ENCODE peak calls at places on chromosomes 11 and 22, in nine cellular contexts. One of them, this sample, is unnamed.

GRCh38 chr11:14036495-14036894 is 74.0 kb downstream of the SPON1 start:
- DNase-seq in endothelial cell: no peak
- DNase-seq in RWPE1: peak; percentile 42
- DNase-seq in astrocyte of the spinal cord: no peak
- DNase-seq in GM20000: no peak
- DNase-seq in cardiac muscle cell: no peak
- DNase-seq in fibroblast of pulmonary artery: no peak
- DNase-seq in type B pancreatic cell: no peak
- DNase-seq in fibroblast of lung: no peak
- DNase-seq in this sample: peak; percentile 90

GRCh38 chr11:130839950-130840666 is 76.2 kb downstream of the SNX19 start:
- DNase-seq in cardiac muscle cell: peak; percentile 79
- DNase-seq in GM20000: no peak
- DNase-seq in RWPE1: no peak
- DNase-seq in astrocyte of the spinal cord: peak; percentile 61
- DNase-seq in endothelial cell: no peak
- DNase-seq in type B pancreatic cell: no peak
- DNase-seq in fibroblast of pulmonary artery: peak; percentile 75
- DNase-seq in fibroblast of lung: peak; percentile 88
- DNase-seq in this sample: no peak

GRCh38 chr11:33437529-33437928 is 180.3 kb downstream of the HIPK3 start:
- DNase-seq in astrocyte of the spinal cord: no peak
- DNase-seq in fibroblast of pulmonary artery: no peak
- DNase-seq in RWPE1: no peak
- DNase-seq in GM20000: no peak
- DNase-seq in fibroblast of lung: no peak
- DNase-seq in cardiac muscle cell: no peak
- DNase-seq in endothelial cell: no peak
- DNase-seq in type B pancreatic cell: no peak
- DNase-seq in this sample: no peak

GRCh38 chr22:38317995-38318715 is 922 bp upstream of the CSNK1E start:
- DNase-seq in fibroblast of pulmonary artery: peak; percentile 91
- DNase-seq in RWPE1: peak; percentile 90
- DNase-seq in GM20000: no peak
- DNase-seq in type B pancreatic cell: no peak
- DNase-seq in cardiac muscle cell: peak; percentile 88
- DNase-seq in fibroblast of lung: peak; percentile 84
- DNase-seq in endothelial cell: peak; percentile 38
- DNase-seq in astrocyte of the spinal cord: peak; percentile 94
- DNase-seq in this sample: peak; percentile 99

GRCh38 chr11:69637956-69638871 is 2.7 kb upstream of the CCND1 start:
- DNase-seq in fibroblast of pulmonary artery: peak; percentile 64
- DNase-seq in RWPE1: no peak
- DNase-seq in astrocyte of the spinal cord: peak; percentile 81
- DNase-seq in cardiac muscle cell: peak; percentile 73
- DNase-seq in endothelial cell: peak; percentile 74
- DNase-seq in fibroblast of lung: peak; percentile 82
- DNase-seq in type B pancreatic cell: peak; percentile 81
- DNase-seq in GM20000: no peak
- DNase-seq in this sample: peak; percentile 33

GRCh38 chr11:33016654-33017053 is 976 bp downstream of the DEPDC7 start:
- DNase-seq in endothelial cell: no peak
- DNase-seq in RWPE1: no peak
- DNase-seq in fibroblast of lung: no peak
- DNase-seq in fibroblast of pulmonary artery: no peak
- DNase-seq in GM20000: no peak
- DNase-seq in type B pancreatic cell: no peak
- DNase-seq in astrocyte of the spinal cord: no peak
- DNase-seq in cardiac muscle cell: no peak
- DNase-seq in this sample: peak; percentile 16

GRCh38 chr11:88454881-88455280 is 117.3 kb upstream of the CTSC start:
- DNase-seq in RWPE1: peak; percentile 45
- DNase-seq in GM20000: no peak
- DNase-seq in endothelial cell: no peak
- DNase-seq in fibroblast of pulmonary artery: no peak
- DNase-seq in astrocyte of the spinal cord: no peak
- DNase-seq in fibroblast of lung: peak; percentile 33
- DNase-seq in cardiac muscle cell: no peak
- DNase-seq in type B pancreatic cell: no peak
- DNase-seq in this sample: peak; percentile 84

GRCh38 chr11:100815787-100816330 is 128.8 kb downstream of the ARHGAP42 start:
- DNase-seq in type B pancreatic cell: no peak
- DNase-seq in fibroblast of lung: no peak
- DNase-seq in astrocyte of the spinal cord: no peak
- DNase-seq in RWPE1: no peak
- DNase-seq in endothelial cell: no peak
- DNase-seq in fibroblast of pulmonary artery: no peak
- DNase-seq in cardiac muscle cell: no peak
- DNase-seq in GM20000: no peak
- DNase-seq in this sample: no peak

GRCh38 chr11:12377106-12377823 is at the start of gene PARVA:
- DNase-seq in RWPE1: peak; percentile 50
- DNase-seq in GM20000: no peak
- DNase-seq in astrocyte of the spinal cord: peak; percentile 78
- DNase-seq in fibroblast of lung: peak; percentile 78
- DNase-seq in fibroblast of pulmonary artery: peak; percentile 88
- DNase-seq in type B pancreatic cell: peak; percentile 79
- DNase-seq in cardiac muscle cell: peak; percentile 93
- DNase-seq in endothelial cell: peak; percentile 79
- DNase-seq in this sample: peak; percentile 47

GRCh38 chr11:103651341-103651998 is 385.0 kb upstream of the DDI1 start:
- DNase-seq in GM20000: no peak
- DNase-seq in cardiac muscle cell: no peak
- DNase-seq in fibroblast of lung: no peak
- DNase-seq in type B pancreatic cell: no peak
- DNase-seq in astrocyte of the spinal cord: no peak
- DNase-seq in RWPE1: no peak
- DNase-seq in endothelial cell: no peak
- DNase-seq in fibroblast of pulmonary artery: no peak
- DNase-seq in this sample: no peak

GRCh38 chr11:14642873-14643696 is 519 bp upstream of the PDE3B start:
- DNase-seq in endothelial cell: no peak
- DNase-seq in fibroblast of lung: no peak
- DNase-seq in fibroblast of pulmonary artery: no peak
- DNase-seq in RWPE1: no peak
- DNase-seq in cardiac muscle cell: no peak
- DNase-seq in astrocyte of the spinal cord: no peak
- DNase-seq in type B pancreatic cell: no peak
- DNase-seq in GM20000: peak; percentile 23
- DNase-seq in this sample: no peak

GRCh38 chr22:25111579-25112517 is 87.8 kb upstream of the CRYBB3 start:
- DNase-seq in RWPE1: no peak
- DNase-seq in cardiac muscle cell: no peak
- DNase-seq in type B pancreatic cell: no peak
- DNase-seq in GM20000: peak; percentile 19
- DNase-seq in endothelial cell: peak; percentile 28
- DNase-seq in fibroblast of lung: no peak
- DNase-seq in astrocyte of the spinal cord: no peak
- DNase-seq in fibroblast of pulmonary artery: no peak
- DNase-seq in this sample: no peak

GRCh38 chr22:26617251-26618199 is at the start of gene CRYBB1:
- DNase-seq in fibroblast of pulmonary artery: no peak
- DNase-seq in type B pancreatic cell: no peak
- DNase-seq in fibroblast of lung: peak; percentile 31
- DNase-seq in endothelial cell: no peak
- DNase-seq in astrocyte of the spinal cord: no peak
- DNase-seq in GM20000: no peak
- DNase-seq in RWPE1: no peak
- DNase-seq in cardiac muscle cell: peak; percentile 40
- DNase-seq in this sample: no peak

GRCh38 chr11:75347781-75348613 is 3.5 kb downstream of the ARRB1 start:
- DNase-seq in fibroblast of lung: peak; percentile 98
- DNase-seq in astrocyte of the spinal cord: peak; percentile 83
- DNase-seq in RWPE1: no peak
- DNase-seq in GM20000: no peak
- DNase-seq in endothelial cell: peak; percentile 3
- DNase-seq in cardiac muscle cell: peak; percentile 91
- DNase-seq in type B pancreatic cell: no peak
- DNase-seq in fibroblast of pulmonary artery: peak; percentile 89
- DNase-seq in this sample: peak; percentile 76

GRCh38 chr11:134509381-134510068 is 97.5 kb upstream of the B3GAT1 start:
- DNase-seq in RWPE1: no peak
- DNase-seq in cardiac muscle cell: no peak
- DNase-seq in type B pancreatic cell: no peak
- DNase-seq in endothelial cell: no peak
- DNase-seq in fibroblast of pulmonary artery: no peak
- DNase-seq in astrocyte of the spinal cord: no peak
- DNase-seq in GM20000: no peak
- DNase-seq in fibroblast of lung: no peak
- DNase-seq in this sample: no peak

GRCh38 chr11:28903716-28904115 is 795.5 kb downstream of the METTL15 start:
- DNase-seq in fibroblast of lung: peak; percentile 24
- DNase-seq in astrocyte of the spinal cord: peak; percentile 27
- DNase-seq in RWPE1: no peak
- DNase-seq in GM20000: no peak
- DNase-seq in fibroblast of pulmonary artery: peak; percentile 35
- DNase-seq in type B pancreatic cell: no peak
- DNase-seq in endothelial cell: no peak
- DNase-seq in cardiac muscle cell: peak; percentile 65
- DNase-seq in this sample: no peak

GRCh38 chr22:47335958-47336357 is 573.5 kb downstream of the TBC1D22A start:
- DNase-seq in fibroblast of pulmonary artery: no peak
- DNase-seq in type B pancreatic cell: no peak
- DNase-seq in endothelial cell: no peak
- DNase-seq in GM20000: no peak
- DNase-seq in cardiac muscle cell: no peak
- DNase-seq in astrocyte of the spinal cord: no peak
- DNase-seq in RWPE1: no peak
- DNase-seq in fibroblast of lung: no peak
- DNase-seq in this sample: no peak

GRCh38 chr11:57761301-57762234 is at the start of gene CTNND1:
- DNase-seq in RWPE1: peak; percentile 100
- DNase-seq in astrocyte of the spinal cord: peak; percentile 99
- DNase-seq in endothelial cell: peak; percentile 70
- DNase-seq in GM20000: peak; percentile 89
- DNase-seq in fibroblast of lung: peak; percentile 99
- DNase-seq in fibroblast of pulmonary artery: peak; percentile 99
- DNase-seq in cardiac muscle cell: peak; percentile 99
- DNase-seq in type B pancreatic cell: peak; percentile 79
- DNase-seq in this sample: peak; percentile 96

GRCh38 chr11:43119275-43119970 is 192.4 kb upstream of the API5 start:
- DNase-seq in endothelial cell: no peak
- DNase-seq in astrocyte of the spinal cord: no peak
- DNase-seq in cardiac muscle cell: no peak
- DNase-seq in type B pancreatic cell: no peak
- DNase-seq in GM20000: no peak
- DNase-seq in RWPE1: no peak
- DNase-seq in fibroblast of pulmonary artery: no peak
- DNase-seq in fibroblast of lung: no peak
- DNase-seq in this sample: peak; percentile 1

GRCh38 chr11:71423181-71423790 is 24.9 kb downstream of the DHCR7 start:
- DNase-seq in RWPE1: no peak
- DNase-seq in fibroblast of lung: no peak
- DNase-seq in type B pancreatic cell: no peak
- DNase-seq in cardiac muscle cell: no peak
- DNase-seq in fibroblast of pulmonary artery: no peak
- DNase-seq in GM20000: no peak
- DNase-seq in astrocyte of the spinal cord: no peak
- DNase-seq in endothelial cell: no peak
- DNase-seq in this sample: no peak

GRCh38 chr11:132858203-132858602 is 674.1 kb downstream of the OPCML start:
- DNase-seq in fibroblast of pulmonary artery: peak; percentile 23
- DNase-seq in RWPE1: no peak
- DNase-seq in GM20000: no peak
- DNase-seq in type B pancreatic cell: no peak
- DNase-seq in cardiac muscle cell: peak; percentile 62
- DNase-seq in endothelial cell: peak; percentile 20
- DNase-seq in fibroblast of lung: peak; percentile 36
- DNase-seq in astrocyte of the spinal cord: peak; percentile 39
- DNase-seq in this sample: peak; percentile 46
- TF ChIP-seq CTCF in fibroblast of pulmonary artery: peak; percentile 21
- TF ChIP-seq CTCF in RWPE1: no peak
- TF ChIP-seq CTCF in GM20000: no peak
- TF ChIP-seq CTCF in type B pancreatic cell: peak; percentile 58
- TF ChIP-seq CTCF in cardiac muscle cell: peak; percentile 56
- TF ChIP-seq CTCF in endothelial cell: no peak
- TF ChIP-seq CTCF in fibroblast of lung: peak; percentile 49
- TF ChIP-seq CTCF in astrocyte of the spinal cord: peak; percentile 45
- TF ChIP-seq CTCF in this sample: peak; percentile 38

GRCh38 chr11:116553482-116553881 is 219.3 kb downstream of the BUD13 start:
- DNase-seq in astrocyte of the spinal cord: no peak
- DNase-seq in RWPE1: no peak
- DNase-seq in type B pancreatic cell: no peak
- DNase-seq in fibroblast of pulmonary artery: no peak
- DNase-seq in endothelial cell: no peak
- DNase-seq in cardiac muscle cell: no peak
- DNase-seq in fibroblast of lung: no peak
- DNase-seq in GM20000: no peak
- DNase-seq in this sample: no peak
- TF ChIP-seq CTCF in astrocyte of the spinal cord: no peak
- TF ChIP-seq CTCF in RWPE1: no peak
- TF ChIP-seq CTCF in type B pancreatic cell: peak; percentile 13
- TF ChIP-seq CTCF in fibroblast of pulmonary artery: no peak
- TF ChIP-seq CTCF in endothelial cell: no peak
- TF ChIP-seq CTCF in cardiac muscle cell: no peak
- TF ChIP-seq CTCF in fibroblast of lung: no peak
- TF ChIP-seq CTCF in GM20000: no peak
- TF ChIP-seq CTCF in this sample: no peak

DNA sequence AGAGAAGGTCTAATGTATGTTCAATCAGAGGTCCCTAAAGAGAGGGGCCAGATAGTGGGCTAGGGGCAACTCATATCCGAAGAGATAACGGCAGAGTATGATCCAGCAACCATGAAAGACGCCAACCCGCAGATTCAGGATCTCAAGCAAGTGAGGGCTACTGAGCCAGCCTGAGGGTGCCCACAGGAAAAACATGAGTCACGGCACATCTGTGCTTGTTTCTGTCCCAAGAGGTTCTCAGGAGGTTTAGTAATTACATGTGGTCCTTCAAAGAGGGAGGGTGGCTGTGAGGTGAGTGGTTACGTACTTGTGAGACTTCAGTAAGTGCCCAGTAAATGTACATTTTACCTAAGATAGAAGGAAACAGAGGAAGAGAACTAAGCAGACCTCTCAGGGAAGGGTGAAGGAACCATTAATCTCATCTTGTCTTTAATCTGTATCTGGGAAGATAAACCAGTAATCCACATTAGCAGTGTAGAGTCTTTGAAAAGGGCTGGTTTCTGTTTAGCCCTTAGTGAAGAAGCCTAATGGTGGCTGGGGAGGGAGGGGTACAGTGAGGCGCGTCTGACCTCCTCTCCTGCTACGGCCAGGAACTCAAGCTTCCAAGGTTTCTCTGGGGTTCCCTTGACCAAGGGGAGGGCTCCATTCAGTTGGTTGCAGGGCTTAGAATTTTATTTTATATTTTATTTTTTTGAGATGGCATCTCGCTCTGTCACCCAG is 10.2 kb downstream of the SIRT3 start:
- DNase-seq in fibroblast of pulmonary artery: peak; percentile 25
- DNase-seq in RWPE1: no peak
- DNase-seq in astrocyte of the spinal cord: peak; percentile 37
- DNase-seq in GM20000: no peak
- DNase-seq in type B pancreatic cell: no peak
- DNase-seq in endothelial cell: no peak
- DNase-seq in fibroblast of lung: no peak
- DNase-seq in cardiac muscle cell: peak; percentile 25
- DNase-seq in this sample: peak; percentile 71
- TF ChIP-seq CTCF in fibroblast of pulmonary artery: no peak
- TF ChIP-seq CTCF in RWPE1: no peak
- TF ChIP-seq CTCF in astrocyte of the spinal cord: no peak
- TF ChIP-seq CTCF in GM20000: no peak
- TF ChIP-seq CTCF in type B pancreatic cell: no peak
- TF ChIP-seq CTCF in endothelial cell: no peak
- TF ChIP-seq CTCF in fibroblast of lung: no peak
- TF ChIP-seq CTCF in cardiac muscle cell: no peak
- TF ChIP-seq CTCF in this sample: no peak

GRCh38 chr11:73402834-73403185 is 26.6 kb downstream of the RELT start:
- DNase-seq in GM20000: no peak
- DNase-seq in endothelial cell: no peak
- DNase-seq in type B pancreatic cell: no peak
- DNase-seq in fibroblast of pulmonary artery: peak; percentile 29
- DNase-seq in cardiac muscle cell: no peak
- DNase-seq in RWPE1: no peak
- DNase-seq in astrocyte of the spinal cord: peak; percentile 18
- DNase-seq in fibroblast of lung: no peak
- DNase-seq in this sample: no peak
- TF ChIP-seq CTCF in GM20000: no peak
- TF ChIP-seq CTCF in endothelial cell: no peak
- TF ChIP-seq CTCF in type B pancreatic cell: no peak
- TF ChIP-seq CTCF in fibroblast of pulmonary artery: peak; percentile 31
- TF ChIP-seq CTCF in cardiac muscle cell: peak; percentile 27
- TF ChIP-seq CTCF in RWPE1: no peak
- TF ChIP-seq CTCF in astrocyte of the spinal cord: peak; percentile 45
- TF ChIP-seq CTCF in fibroblast of lung: no peak
- TF ChIP-seq CTCF in this sample: peak; percentile 31

This sample was measured in bronchial epithelial cell.